ENCODE peak calls at places on chromosomes 5 and 9, in seven cellular contexts. E, N, D, P, X, M and R are unnamed samples.
A peak's percentile ranks its signal among the peaks of the same experiment; 100 is the strongest.

GRCh38 chr5:176438959-176439757 is 9.0 kb upstream of the FAF2 start:
- DNase-seq in X (no peak), M (no peak), E (peak; percentile 35), N (no peak), P (no peak), D (no peak), R (peak; percentile 74)

GRCh38 chr9:124869986-124870560 is 8.1 kb downstream of the ARPC5L start:
- DNase-seq in D (peak; percentile 98), X (no peak), E (no peak), P (no peak), N (peak; percentile 63), M (peak; percentile 51), R (no peak)

GRCh38 chr5:127870914-127871313 is 167.7 kb downstream of the CCDC192 start:
- DNase-seq in X (no peak), D (no peak), P (peak; percentile 78), N (no peak), M (no peak), E (no peak), R (no peak)

GRCh38 chr5:168865973-168866372 is 286.8 kb upstream of the PANK3 start:
- DNase-seq in D (no peak), N (no peak), M (no peak), P (no peak), E (no peak), X (no peak), R (no peak)

GRCh38 chr5:65041296-65042158 is 272.8 kb downstream of the CWC27 start:
- DNase-seq in E (no peak), D (no peak), M (peak; percentile 66), N (no peak), X (no peak), P (no peak), R (no peak)

GRCh38 chr5:134131165-134131564 is 16.7 kb downstream of the TCF7 start:
- DNase-seq in P (no peak), N (no peak), D (no peak), X (no peak), E (no peak), M (no peak), R (no peak)

GRCh38 chr5:75616961-75617660 is 5.9 kb downstream of the ANKDD1B start:
- DNase-seq in M (no peak), E (no peak), X (no peak), D (no peak), N (no peak), P (no peak), R (no peak)

GRCh38 chr9:8903077-8903476 is 1103.5 kb upstream of the DMAC1 start:
- DNase-seq in E (no peak), D (no peak), M (no peak), N (no peak), X (no peak), P (no peak), R (no peak)

GRCh38 chr9:95666096-95666784 is 149.5 kb upstream of the PTCH1 start:
- DNase-seq in P (no peak), N (no peak), D (no peak), X (no peak), M (no peak), E (no peak), R (no peak)

GRCh38 chr9:121748727-121749546 is 97.5 kb downstream of the DAB2IP start:
- DNase-seq in X (no peak), P (no peak), M (no peak), E (no peak), N (no peak), D (no peak), R (no peak)

GRCh38 chr5:50435131-50435530 is 6.0 kb downstream of the EMB start:
- DNase-seq in D (peak; percentile 30), X (no peak), N (no peak), M (no peak), E (no peak), P (no peak), R (no peak)

GRCh38 chr5:17436766-17437221 is 61.2 kb upstream of the TAF11L2 start:
- DNase-seq in M (peak; percentile 95), D (no peak), N (no peak), E (peak; percentile 51), X (no peak), P (no peak), R (no peak)

GRCh38 chr9:74500584-74500924 is 3.4 kb downstream of the RORB start:
- DNase-seq in N (no peak), D (no peak), P (no peak), X (no peak), M (no peak), E (no peak), R (no peak)

GRCh38 chr9:100352201-100352726 is 478 bp downstream of the TEX10 start:
- DNase-seq in P (no peak), N (peak; percentile 64), E (no peak), M (peak; percentile 58), X (peak; percentile 27), D (peak; percentile 40), R (peak; percentile 43)

GRCh38 chr9:88732128-88732527 is 197.2 kb downstream of the NXNL2 start:
- DNase-seq in P (no peak), X (no peak), D (no peak), M (no peak), N (no peak), E (no peak), R (no peak)

GRCh38 chr5:883475-884181 is 9.0 kb downstream of the BRD9 start:
- DNase-seq in X (no peak), E (no peak), D (no peak), N (no peak), M (no peak), P (no peak), R (no peak)

GRCh38 chr9:81687521-81688261 is 1.7 kb downstream of the TLE1 start:
- DNase-seq in M (no peak), X (peak; percentile 32), P (no peak), D (no peak), E (no peak), N (peak; percentile 79), R (peak; percentile 52)

GRCh38 chr9:28651050-28651722 is 1077.9 kb upstream of the C9orf72 start:
- DNase-seq in X (no peak), M (no peak), E (no peak), N (no peak), D (no peak), P (no peak), R (no peak)

GRCh38 chr5:122413722-122414121 is 101.7 kb downstream of the SNCAIP start:
- DNase-seq in N (no peak), M (no peak), X (no peak), D (no peak), P (no peak), E (no peak), R (no peak)

GRCh38 chr5:110040178-110040577 is 350.5 kb downstream of the MAN2A1 start:
- DNase-seq in X (no peak), N (no peak), M (no peak), E (no peak), D (no peak), P (no peak), R (no peak)